ENCODE peak calls at places on chromosomes 7 and 10, in seven cellular contexts. N is cardiac muscle cell, Q is cardiac fibroblast, L is fibroblast of villous mesenchyme, R is bronchial epithelial cell, F is sigmoid colon, Y is pancreas. S is an unnamed sample.

GRCh38 chr10:85916192-85916747 is 450.3 kb downstream of the GRID1 start:
- DNase-seq in N (peak; percentile 6), L (no peak), Y (no peak), Q (no peak), R (no peak), F (no peak), S (no peak)

GRCh38 chr7:8221603-8222002 is 40.4 kb downstream of the ICA1 start:
- DNase-seq in F (no peak), R (no peak), L (no peak), Q (no peak), Y (no peak), N (no peak), S (no peak)

GRCh38 chr10:89566095-89566950 is 30.9 kb upstream of the SLC16A12 start:
- DNase-seq in Q (no peak), Y (no peak), R (no peak), N (no peak), F (no peak), L (peak; percentile 57), S (no peak)

GRCh38 chr7:1763033-1763432 is 93.0 kb downstream of the ELFN1 start:
- DNase-seq in N (no peak), L (no peak), F (no peak), Q (no peak), Y (no peak), R (no peak), S (no peak)

GRCh38 chr10:99777918-99778716 is 4.3 kb upstream of the ABCC2 start:
- DNase-seq in R (peak; percentile 30), L (no peak), N (no peak), Y (no peak), Q (no peak), F (no peak), S (peak; percentile 71)

GRCh38 chr7:120168066-120168465 is 104.9 kb upstream of the KCND2 start:
- DNase-seq in L (peak; percentile 90), Q (peak; percentile 66), Y (no peak), F (no peak), N (no peak), R (peak; percentile 40), S (peak; percentile 9)

GRCh38 chr10:101280511-101280910 is 51.2 kb upstream of the LBX1 start:
- DNase-seq in Y (no peak), F (no peak), Q (no peak), L (no peak), R (peak; percentile 17), N (no peak), S (no peak)

GRCh38 chr10:100744980-100745881 is at the start of gene PAX2:
- DNase-seq in F (peak; percentile 59), Q (no peak), Y (no peak), R (no peak), L (no peak), N (no peak), S (no peak)

GRCh38 chr7:7969306-7970112 is 913 bp downstream of the GLCCI1 start:
- DNase-seq in Q (peak; percentile 44), L (peak; percentile 43), N (peak; percentile 67), F (peak; percentile 69), R (peak; percentile 22), Y (peak; percentile 44), S (peak; percentile 55)

GRCh38 chr7:148286150-148286549 is 304.4 kb upstream of the C7orf33 start:
- DNase-seq in F (no peak), Y (no peak), L (no peak), Q (peak; percentile 12), R (peak; percentile 32), N (peak; percentile 52), S (peak; percentile 15)

GRCh38 chr7:99008921-99009530 is 130.7 kb downstream of the TRRAP start:
- DNase-seq in R (no peak), F (no peak), Y (no peak), L (no peak), N (no peak), Q (no peak), S (no peak)

GRCh38 chr10:49601857-49602256 is 8.3 kb upstream of the SLC18A3 start:
- DNase-seq in R (peak; percentile 75), L (no peak), N (no peak), Q (peak; percentile 15), F (no peak), Y (no peak), S (peak; percentile 37)

GRCh38 chr7:55657654-55658053 is 85.4 kb upstream of the VOPP1 start:
- DNase-seq in N (no peak), R (no peak), Q (no peak), F (no peak), Y (no peak), L (no peak), S (no peak)

GRCh38 chr7:43879477-43879876 is 10.2 kb upstream of the MRPS24 start:
- DNase-seq in Q (peak; percentile 63), L (peak; percentile 45), Y (no peak), N (no peak), R (peak; percentile 48), F (no peak), S (peak; percentile 87)

GRCh38 chr10:26000971-26001370 is 66.9 kb downstream of the MYO3A start:
- DNase-seq in Q (no peak), Y (no peak), F (no peak), L (no peak), N (no peak), R (no peak), S (no peak)

GRCh38 chr10:107826166-107826565 is 661.7 kb upstream of the SORCS1 start:
- DNase-seq in Q (peak; percentile 8), L (no peak), N (peak; percentile 27), F (no peak), R (no peak), Y (no peak), S (no peak)

GRCh38 chr10:7483848-7484247 is 73.0 kb upstream of the SFMBT2 start:
- DNase-seq in N (no peak), R (no peak), Q (no peak), F (no peak), L (no peak), Y (no peak), S (no peak)

GRCh38 chr7:132276252-132276651 is 300.0 kb downstream of the PLXNA4 start:
- DNase-seq in Y (no peak), F (no peak), Q (no peak), R (no peak), L (no peak), N (no peak), S (no peak)

GRCh38 chr7:132275811-132276210 is 300.5 kb downstream of the PLXNA4 start:
- DNase-seq in R (no peak), Q (no peak), F (no peak), N (no peak), L (no peak), Y (no peak), S (no peak)

GRCh38 chr7:132276986-132277716 is 299.1 kb downstream of the PLXNA4 start:
- DNase-seq in R (peak; percentile 28), F (no peak), N (no peak), Q (no peak), L (no peak), Y (no peak), S (no peak)

GRCh38 chr7:132280335-132280734 is 295.9 kb downstream of the PLXNA4 start:
- DNase-seq in L (no peak), R (no peak), N (no peak), F (no peak), Y (no peak), Q (no peak), S (no peak)

GRCh38 chr7:132279718-132280117 is 296.6 kb downstream of the PLXNA4 start:
- DNase-seq in R (no peak), Y (no peak), L (no peak), Q (no peak), F (no peak), N (no peak), S (no peak)
- TF ChIP-seq CTCF in R (no peak), Y (no peak), L (no peak), Q (no peak), F (no peak), N (no peak), S (no peak)

GRCh38 chr10:59281861-59282260 is 80.5 kb downstream of the FAM13C start:
- DNase-seq in F (no peak), Y (no peak), Q (no peak), R (no peak), L (no peak), N (no peak), S (no peak)
- H3K4me3 ChIP-seq in F (no peak overlapping the region), Y (no peak overlapping the region), Q (no peak overlapping the region), R (no peak overlapping the region), L (no peak overlapping the region), N (no peak overlapping the region), S (no peak overlapping the region)

GRCh38 chr10:71909399-71910083 is 54.7 kb upstream of the CHST3 start:
- DNase-seq in L (no peak), N (no peak), R (no peak), Y (no peak), Q (no peak), F (no peak), S (no peak)

GRCh38 chr10:71902351-71902750 is 51.3 kb upstream of the PSAP start:
- DNase-seq in N (no peak), Y (no peak), L (no peak), F (no peak), R (no peak), Q (no peak), S (no peak)

GRCh38 chr10:71900441-71901180 is 49.6 kb upstream of the PSAP start:
- DNase-seq in L (no peak), F (no peak), Y (no peak), Q (no peak), N (no peak), R (peak; percentile 9), S (no peak)

GRCh38 chr10:71908998-71909397 is 55.2 kb upstream of the CHST3 start:
- DNase-seq in L (no peak), Y (no peak), Q (no peak), F (no peak), N (no peak), R (no peak), S (no peak)

DNA sequence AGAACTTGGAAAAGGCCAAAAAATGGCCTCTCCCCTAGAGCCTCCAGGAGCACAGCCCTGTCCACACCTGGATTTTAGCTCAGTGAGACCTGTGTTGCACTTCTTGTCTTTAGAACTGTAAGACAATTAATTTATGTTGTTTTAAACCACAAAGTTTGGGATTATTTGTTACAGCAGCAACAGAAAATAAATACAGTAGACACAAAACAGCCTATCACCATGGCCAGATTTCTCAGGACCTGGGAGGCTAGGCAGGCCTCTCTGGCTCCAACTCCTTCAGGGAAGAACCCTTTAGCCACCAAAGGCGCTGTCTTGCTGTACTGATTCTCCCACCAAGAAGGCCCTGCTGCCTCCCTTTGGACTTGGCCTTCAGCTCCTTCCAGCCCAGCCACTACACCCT is 54.1 kb upstream of the PSAP start:
- DNase-seq in R (no peak), Y (no peak), F (no peak), L (no peak), N (no peak), Q (no peak), S (no peak)
- TF ChIP-seq CTCF in R (no peak), Y (no peak), F (no peak), L (no peak), N (no peak), Q (no peak), S (no peak)

DNA sequence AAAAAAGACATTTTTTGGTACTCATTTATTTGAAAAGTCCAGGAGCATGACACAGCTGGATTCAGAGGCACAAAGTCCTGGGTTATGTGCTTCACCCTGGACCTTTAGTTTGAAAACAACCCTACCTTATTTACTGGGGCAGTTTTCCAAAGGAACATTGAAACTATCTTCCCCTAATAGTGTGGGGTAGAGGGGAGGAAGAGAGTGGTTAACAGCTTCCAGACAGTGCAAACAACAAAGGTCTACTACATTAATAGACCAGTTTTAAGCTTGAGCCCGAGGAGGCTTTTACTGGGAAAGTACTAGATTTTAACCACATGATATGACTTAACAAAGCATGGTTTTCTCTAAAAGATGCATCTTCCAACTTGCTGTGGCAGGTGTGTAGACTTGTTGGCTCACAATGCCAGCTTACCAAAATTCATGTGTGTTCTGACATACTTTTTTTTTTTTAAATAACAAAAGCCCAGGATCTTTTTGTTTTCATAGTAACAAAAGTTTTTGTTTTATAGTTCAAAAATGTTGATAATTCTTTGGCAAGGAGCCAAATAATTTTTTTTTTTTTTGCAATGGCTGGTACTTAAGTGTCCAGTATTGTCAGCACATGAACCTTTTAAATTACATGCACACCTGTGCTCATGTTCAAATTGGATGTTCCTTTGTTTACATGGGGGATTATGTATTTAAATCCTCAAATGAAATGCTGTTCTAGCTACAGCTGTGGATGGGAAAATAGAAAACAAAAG is 1.8 kb downstream of the GSTO1 start:
- DNase-seq in Y (no peak), Q (peak; percentile 25), R (peak; percentile 27), L (peak; percentile 32), F (no peak), N (no peak), S (peak; percentile 34)
- H3K4me3 ChIP-seq in Y (no peak overlapping the region), Q (peak overlapping the region; percentile 92), R (no peak overlapping the region), L (peak overlapping the region; percentile 82), F (no peak overlapping the region), N (peak overlapping the region; percentile 83), S (peak overlapping the region; percentile 81)